ENCODE peak calls at places on chromosomes 3 and 15, in eight cellular contexts. M is renal cortical epithelial cell; X is astrocyte; E is stimulated activated CD4-positive, alpha-beta T cell treated with anti-CD3 and anti-CD28 coated beads, Interleukin-4, amount 100 ng/mL, for 24 hours; P is EH; F is endodermal cell; Y is HS-5; U is kidney. T is an unnamed sample.

GRCh38 chr15:69132935-69133861 is 27.2 kb upstream of the GLCE start:
- DNase-seq in M (peak), X (no peak), E (no peak), P (peak), F (no peak), Y (no peak), U (no peak), T (no peak)

GRCh38 chr3:107224001-107224596 is 153.1 kb upstream of the CCDC54 start:
- DNase-seq in M (no peak), X (no peak), E (no peak), P (no peak), F (no peak), Y (no peak), U (no peak), T (no peak)

GRCh38 chr3:71504250-71505036 is 79.1 kb downstream of the FOXP1 start:
- DNase-seq in M (peak), X (peak), E (peak), P (peak), F (no peak), Y (peak), U (no peak), T (no peak)

GRCh38 chr15:91769919-91770318 is 83.6 kb upstream of the SLCO3A1 start:
- DNase-seq in M (no peak), X (no peak), E (no peak), P (no peak), F (no peak), Y (no peak), U (no peak), T (no peak)

GRCh38 chr3:73625124-73625665 is 454 bp upstream of the PDZRN3 start:
- DNase-seq in M (peak), X (peak), E (no peak), P (peak), F (peak), Y (peak), U (peak), T (no peak)

GRCh38 chr15:65182538-65182937 is 2.6 kb downstream of the CLPX start:
- DNase-seq in M (no peak), X (no peak), E (no peak), P (no peak), F (no peak), Y (no peak), U (no peak), T (no peak)

GRCh38 chr15:89494941-89495637 is 1.3 kb downstream of the RHCG start:
- DNase-seq in M (no peak), X (no peak), E (no peak), P (peak), F (peak), Y (no peak), U (peak), T (peak)

GRCh38 chr15:80893777-80894176 is 95.8 kb downstream of the MESD start:
- DNase-seq in M (no peak), X (no peak), E (no peak), P (peak), F (no peak), Y (peak), U (no peak), T (no peak)

GRCh38 chr15:38362355-38362754 is 91.6 kb upstream of the FAM98B start:
- DNase-seq in M (no peak), X (no peak), E (no peak), P (no peak), F (no peak), Y (no peak), U (no peak), T (no peak)

GRCh38 chr3:46280105-46280797 is 38.0 kb downstream of the CCR3 start:
- DNase-seq in M (peak), X (peak), E (peak), P (peak), F (no peak), Y (peak), U (no peak), T (no peak)

GRCh38 chr3:25096536-25096935 is 331.5 kb upstream of the RARB start:
- DNase-seq in M (no peak), X (no peak), E (no peak), P (no peak), F (no peak), Y (no peak), U (no peak), T (no peak)

GRCh38 chr3:127012091-127012490 is 29.2 kb downstream of the PLXNA1 start:
- DNase-seq in M (no peak), X (peak), E (no peak), P (peak), F (no peak), Y (no peak), U (no peak), T (no peak)

GRCh38 chr15:76894174-76894573 is 11.0 kb downstream of the SCAPER start:
- DNase-seq in M (no peak), X (no peak), E (no peak), P (no peak), F (no peak), Y (no peak), U (no peak), T (no peak)

GRCh38 chr3:100245932-100246331 is 14.9 kb upstream of the TBC1D23 start:
- DNase-seq in M (peak), X (peak), E (peak), P (peak), F (no peak), Y (no peak), U (no peak), T (no peak)

GRCh38 chr3:138833908-138834358 is 795 bp downstream of the PIK3CB start:
- DNase-seq in M (peak), X (no peak), E (no peak), P (peak), F (no peak), Y (no peak), U (no peak), T (no peak)

GRCh38 chr15:66692808-66693596 is 9.0 kb upstream of the SMAD6 start:
- DNase-seq in M (no peak), X (no peak), E (no peak), P (peak), F (no peak), Y (no peak), U (no peak), T (no peak)

GRCh38 chr15:91894606-91895005 is 41.1 kb downstream of the SLCO3A1 start:
- DNase-seq in M (peak), X (no peak), E (no peak), P (no peak), F (no peak), Y (no peak), U (no peak), T (no peak)